ENCODE peak calls at places on chromosome 9, in seven cellular contexts. One of them, this sample, is unnamed.
A peak's percentile ranks its signal among the peaks of the same experiment; 100 is the strongest.

GRCh38 chr9:127723450-127723849 is 7.6 kb downstream of the TTC16 start:
- DNase-seq in MCF 10A: peak; percentile 75
- DNase-seq in gastrocnemius medialis: no peak
- DNase-seq in Calu3: no peak
- DNase-seq in mesothelial cell of epicardium: no peak
- DNase-seq in neural progenitor cell: no peak
- DNase-seq in fibroblast of pulmonary artery: peak; percentile 60
- DNase-seq in this sample: no peak

GRCh38 chr9:130860458-130861316 is 25.6 kb downstream of the ABL1 start:
- DNase-seq in MCF 10A: no peak
- DNase-seq in neural progenitor cell: peak; percentile 43
- DNase-seq in mesothelial cell of epicardium: no peak
- DNase-seq in fibroblast of pulmonary artery: peak; percentile 97
- DNase-seq in Calu3: no peak
- DNase-seq in gastrocnemius medialis: peak; percentile 74
- DNase-seq in this sample: peak; percentile 81

GRCh38 chr9:91034976-91035824 is 233.6 kb downstream of the SYK start:
- DNase-seq in gastrocnemius medialis: no peak
- DNase-seq in neural progenitor cell: no peak
- DNase-seq in mesothelial cell of epicardium: peak; percentile 25
- DNase-seq in fibroblast of pulmonary artery: no peak
- DNase-seq in Calu3: no peak
- DNase-seq in MCF 10A: no peak
- DNase-seq in this sample: no peak

GRCh38 chr9:91833096-91833877 is 116.7 kb downstream of the ROR2 start:
- DNase-seq in Calu3: no peak
- DNase-seq in fibroblast of pulmonary artery: no peak
- DNase-seq in gastrocnemius medialis: no peak
- DNase-seq in MCF 10A: no peak
- DNase-seq in mesothelial cell of epicardium: no peak
- DNase-seq in neural progenitor cell: no peak
- DNase-seq in this sample: no peak

GRCh38 chr9:4969130-4969529 is 15.9 kb upstream of the JAK2 start:
- DNase-seq in fibroblast of pulmonary artery: no peak
- DNase-seq in Calu3: no peak
- DNase-seq in mesothelial cell of epicardium: no peak
- DNase-seq in MCF 10A: no peak
- DNase-seq in gastrocnemius medialis: no peak
- DNase-seq in neural progenitor cell: no peak
- DNase-seq in this sample: no peak

GRCh38 chr9:93100265-93100636 is 4.2 kb downstream of the CARD19 start:
- DNase-seq in fibroblast of pulmonary artery: no peak
- DNase-seq in gastrocnemius medialis: no peak
- DNase-seq in Calu3: no peak
- DNase-seq in neural progenitor cell: no peak
- DNase-seq in mesothelial cell of epicardium: no peak
- DNase-seq in MCF 10A: no peak
- DNase-seq in this sample: no peak

GRCh38 chr9:92769276-92769675 is 4.6 kb upstream of the BICD2 start:
- DNase-seq in mesothelial cell of epicardium: no peak
- DNase-seq in neural progenitor cell: no peak
- DNase-seq in fibroblast of pulmonary artery: no peak
- DNase-seq in MCF 10A: no peak
- DNase-seq in gastrocnemius medialis: no peak
- DNase-seq in Calu3: no peak
- DNase-seq in this sample: no peak

GRCh38 chr9:131876486-131876885 is 136.6 kb upstream of the RAPGEF1 start:
- DNase-seq in mesothelial cell of epicardium: no peak
- DNase-seq in gastrocnemius medialis: no peak
- DNase-seq in fibroblast of pulmonary artery: no peak
- DNase-seq in Calu3: no peak
- DNase-seq in MCF 10A: no peak
- DNase-seq in neural progenitor cell: no peak
- DNase-seq in this sample: no peak

GRCh38 chr9:131400627-131401026 is 6.7 kb downstream of the PRRC2B start:
- DNase-seq in neural progenitor cell: no peak
- DNase-seq in gastrocnemius medialis: no peak
- DNase-seq in MCF 10A: no peak
- DNase-seq in mesothelial cell of epicardium: no peak
- DNase-seq in Calu3: no peak
- DNase-seq in fibroblast of pulmonary artery: no peak
- DNase-seq in this sample: no peak

GRCh38 chr9:135224286-135224871 is 136.9 kb downstream of the OLFM1 start:
- DNase-seq in gastrocnemius medialis: no peak
- DNase-seq in mesothelial cell of epicardium: no peak
- DNase-seq in fibroblast of pulmonary artery: no peak
- DNase-seq in Calu3: no peak
- DNase-seq in MCF 10A: peak; percentile 13
- DNase-seq in neural progenitor cell: no peak
- DNase-seq in this sample: no peak

GRCh38 chr9:74645007-74645639 is 148.0 kb downstream of the RORB start:
- DNase-seq in Calu3: peak; percentile 7
- DNase-seq in fibroblast of pulmonary artery: peak; percentile 21
- DNase-seq in gastrocnemius medialis: no peak
- DNase-seq in mesothelial cell of epicardium: no peak
- DNase-seq in MCF 10A: peak; percentile 33
- DNase-seq in neural progenitor cell: peak; percentile 69
- DNase-seq in this sample: peak; percentile 44

GRCh38 chr9:77839459-77840140 is 191.5 kb upstream of the GNA14 start:
- DNase-seq in gastrocnemius medialis: no peak
- DNase-seq in MCF 10A: peak; percentile 66
- DNase-seq in Calu3: no peak
- DNase-seq in mesothelial cell of epicardium: no peak
- DNase-seq in fibroblast of pulmonary artery: peak; percentile 78
- DNase-seq in neural progenitor cell: no peak
- DNase-seq in this sample: peak; percentile 38

GRCh38 chr9:83296123-83296522 is 233.2 kb upstream of the RASEF start:
- DNase-seq in neural progenitor cell: peak; percentile 5
- DNase-seq in gastrocnemius medialis: no peak
- DNase-seq in MCF 10A: peak; percentile 17
- DNase-seq in fibroblast of pulmonary artery: no peak
- DNase-seq in Calu3: no peak
- DNase-seq in mesothelial cell of epicardium: no peak
- DNase-seq in this sample: no peak

GRCh38 chr9:121288874-121289553 is 21.1 kb downstream of the GSN start:
- DNase-seq in neural progenitor cell: peak; percentile 78
- DNase-seq in MCF 10A: no peak
- DNase-seq in Calu3: peak; percentile 58
- DNase-seq in fibroblast of pulmonary artery: peak; percentile 88
- DNase-seq in mesothelial cell of epicardium: peak; percentile 71
- DNase-seq in gastrocnemius medialis: peak; percentile 34
- DNase-seq in this sample: peak; percentile 87

GRCh38 chr9:8514760-8515159 is 715.2 kb upstream of the DMAC1 start:
- DNase-seq in mesothelial cell of epicardium: no peak
- DNase-seq in MCF 10A: no peak
- DNase-seq in Calu3: no peak
- DNase-seq in fibroblast of pulmonary artery: no peak
- DNase-seq in gastrocnemius medialis: no peak
- DNase-seq in neural progenitor cell: peak; percentile 13
- DNase-seq in this sample: no peak

GRCh38 chr9:38622083-38622674 is 1.8 kb upstream of the ANKRD18A start:
- DNase-seq in mesothelial cell of epicardium: no peak
- DNase-seq in MCF 10A: peak; percentile 60
- DNase-seq in fibroblast of pulmonary artery: no peak
- DNase-seq in gastrocnemius medialis: no peak
- DNase-seq in Calu3: peak; percentile 20
- DNase-seq in neural progenitor cell: peak; percentile 57
- DNase-seq in this sample: peak; percentile 30

GRCh38 chr9:15250013-15250412 is 57.0 kb downstream of the TTC39B start:
- DNase-seq in fibroblast of pulmonary artery: peak; percentile 8
- DNase-seq in neural progenitor cell: peak; percentile 35
- DNase-seq in gastrocnemius medialis: no peak
- DNase-seq in Calu3: no peak
- DNase-seq in mesothelial cell of epicardium: no peak
- DNase-seq in MCF 10A: no peak
- DNase-seq in this sample: no peak

GRCh38 chr9:136799854-136800657 is 3.9 kb downstream of the CCDC183 start:
- DNase-seq in MCF 10A: peak; percentile 85
- DNase-seq in Calu3: peak; percentile 82
- DNase-seq in gastrocnemius medialis: peak; percentile 41
- DNase-seq in mesothelial cell of epicardium: peak; percentile 84
- DNase-seq in fibroblast of pulmonary artery: peak; percentile 50
- DNase-seq in neural progenitor cell: peak; percentile 97
- DNase-seq in this sample: peak; percentile 97

GRCh38 chr9:94865599-94866456 is 139.3 kb downstream of the AOPEP start:
- DNase-seq in mesothelial cell of epicardium: no peak
- DNase-seq in MCF 10A: no peak
- DNase-seq in neural progenitor cell: peak; percentile 63
- DNase-seq in fibroblast of pulmonary artery: no peak
- DNase-seq in gastrocnemius medialis: no peak
- DNase-seq in Calu3: no peak
- DNase-seq in this sample: peak; percentile 25

GRCh38 chr9:89564257-89564878 is 40.4 kb upstream of the GADD45G start:
- DNase-seq in MCF 10A: peak; percentile 18
- DNase-seq in mesothelial cell of epicardium: no peak
- DNase-seq in Calu3: peak; percentile 38
- DNase-seq in fibroblast of pulmonary artery: peak; percentile 12
- DNase-seq in neural progenitor cell: peak; percentile 65
- DNase-seq in gastrocnemius medialis: no peak
- DNase-seq in this sample: peak; percentile 29

GRCh38 chr9:107630141-107630540 is 140.6 kb upstream of the KLF4 start:
- DNase-seq in fibroblast of pulmonary artery: no peak
- DNase-seq in neural progenitor cell: no peak
- DNase-seq in mesothelial cell of epicardium: no peak
- DNase-seq in gastrocnemius medialis: no peak
- DNase-seq in Calu3: no peak
- DNase-seq in MCF 10A: no peak
- DNase-seq in this sample: no peak

GRCh38 chr9:136840140-136840876 is 2.0 kb upstream of the AJM1 start:
- DNase-seq in gastrocnemius medialis: no peak
- DNase-seq in mesothelial cell of epicardium: no peak
- DNase-seq in MCF 10A: no peak
- DNase-seq in fibroblast of pulmonary artery: no peak
- DNase-seq in neural progenitor cell: peak; percentile 51
- DNase-seq in Calu3: no peak
- DNase-seq in this sample: peak; percentile 48

GRCh38 chr9:96129698-96130097 is 172.3 kb downstream of the HSD17B3 start:
- DNase-seq in mesothelial cell of epicardium: no peak
- DNase-seq in fibroblast of pulmonary artery: no peak
- DNase-seq in MCF 10A: no peak
- DNase-seq in neural progenitor cell: peak; percentile 90
- DNase-seq in Calu3: no peak
- DNase-seq in gastrocnemius medialis: no peak
- DNase-seq in this sample: no peak

GRCh38 chr9:24614070-24614469 is 68.4 kb upstream of the IZUMO3 start:
- DNase-seq in neural progenitor cell: peak; percentile 57
- DNase-seq in mesothelial cell of epicardium: no peak
- DNase-seq in Calu3: no peak
- DNase-seq in fibroblast of pulmonary artery: peak; percentile 3
- DNase-seq in MCF 10A: peak; percentile 33
- DNase-seq in gastrocnemius medialis: no peak
- DNase-seq in this sample: peak; percentile 4

GRCh38 chr9:24616858-24617257 is 71.2 kb upstream of the IZUMO3 start:
- DNase-seq in MCF 10A: peak; percentile 3
- DNase-seq in fibroblast of pulmonary artery: no peak
- DNase-seq in neural progenitor cell: no peak
- DNase-seq in Calu3: no peak
- DNase-seq in gastrocnemius medialis: no peak
- DNase-seq in mesothelial cell of epicardium: no peak
- DNase-seq in this sample: no peak
- TF ChIP-seq CTCF in MCF 10A: no peak
- TF ChIP-seq CTCF in fibroblast of pulmonary artery: no peak
- TF ChIP-seq CTCF in neural progenitor cell: no peak
- TF ChIP-seq CTCF in Calu3: no peak
- TF ChIP-seq CTCF in gastrocnemius medialis: no peak
- TF ChIP-seq CTCF in mesothelial cell of epicardium: no peak
- TF ChIP-seq CTCF in this sample: no peak

DNA sequence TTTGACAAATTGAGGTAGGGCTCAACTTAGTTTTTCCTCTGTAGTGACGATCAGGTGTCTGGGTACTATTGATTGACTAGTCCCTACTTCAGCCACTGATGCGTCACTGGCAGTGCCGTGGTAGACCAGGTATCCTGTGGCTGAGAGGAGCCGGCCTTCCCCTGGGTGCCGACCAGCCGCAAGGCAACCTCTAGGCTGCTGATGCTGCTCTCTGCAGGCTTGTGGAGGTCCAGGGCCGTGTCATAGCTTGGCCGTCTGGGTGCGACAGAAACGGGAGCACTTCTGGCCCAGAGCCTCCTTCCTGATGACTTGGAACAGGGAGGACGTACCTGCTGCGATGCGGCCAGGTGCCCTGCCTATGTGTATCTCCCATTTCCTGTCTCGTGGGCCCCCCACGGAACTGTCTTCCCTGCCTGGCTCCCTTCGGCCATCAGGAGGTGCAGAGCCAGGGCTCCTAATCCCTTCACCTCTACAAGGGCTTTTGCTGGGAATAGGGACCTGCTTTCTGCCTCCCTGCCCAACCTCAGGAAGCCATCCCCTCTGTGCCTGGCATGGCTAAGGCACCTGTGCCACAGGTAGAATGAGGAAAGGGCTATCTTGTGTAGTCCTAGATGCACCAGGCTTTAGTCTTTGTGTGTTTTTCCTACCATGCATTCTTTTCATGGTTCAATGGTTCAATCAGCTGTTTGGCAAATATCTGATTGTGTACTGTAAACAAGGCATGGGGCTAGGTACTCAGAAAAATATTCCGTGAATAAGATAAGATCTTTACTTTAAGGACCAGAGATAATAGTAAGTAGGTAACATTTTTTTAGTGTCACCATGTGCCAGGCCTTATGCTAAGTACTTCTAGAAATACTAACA is 44.6 kb downstream of the MVB12B start:
- DNase-seq in neural progenitor cell: no peak
- DNase-seq in fibroblast of pulmonary artery: no peak
- DNase-seq in gastrocnemius medialis: no peak
- DNase-seq in Calu3: no peak
- DNase-seq in mesothelial cell of epicardium: no peak
- DNase-seq in MCF 10A: no peak
- DNase-seq in this sample: no peak
- TF ChIP-seq CTCF in neural progenitor cell: no peak
- TF ChIP-seq CTCF in fibroblast of pulmonary artery: no peak
- TF ChIP-seq CTCF in gastrocnemius medialis: no peak
- TF ChIP-seq CTCF in Calu3: no peak
- TF ChIP-seq CTCF in mesothelial cell of epicardium: no peak
- TF ChIP-seq CTCF in MCF 10A: no peak
- TF ChIP-seq CTCF in this sample: no peak

DNA sequence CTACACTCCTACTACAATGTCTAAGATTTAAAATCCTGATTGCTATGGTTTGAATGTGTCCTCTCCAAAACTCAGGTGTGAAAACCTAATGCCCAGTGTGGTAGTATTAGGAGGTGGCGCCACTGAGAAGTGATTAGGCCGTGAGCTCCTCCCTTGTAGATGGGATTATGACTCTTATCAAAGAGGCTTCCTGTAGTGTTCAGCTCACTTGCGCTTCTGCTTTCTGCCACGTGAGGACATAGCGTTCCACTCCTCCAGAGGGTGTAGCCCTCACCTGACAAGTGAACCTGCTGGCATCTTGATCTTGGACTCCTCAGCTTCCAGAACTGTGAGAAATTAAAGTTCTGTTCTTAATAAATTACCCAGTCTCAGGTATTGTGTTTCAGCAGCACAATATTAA is 33.0 kb upstream of the WHRN start:
- DNase-seq in MCF 10A: peak; percentile 34
- DNase-seq in neural progenitor cell: peak; percentile 45
- DNase-seq in mesothelial cell of epicardium: no peak
- DNase-seq in Calu3: peak; percentile 23
- DNase-seq in fibroblast of pulmonary artery: no peak
- DNase-seq in gastrocnemius medialis: no peak
- DNase-seq in this sample: peak; percentile 64
- TF ChIP-seq CTCF in MCF 10A: no peak
- TF ChIP-seq CTCF in neural progenitor cell: no peak
- TF ChIP-seq CTCF in mesothelial cell of epicardium: no peak
- TF ChIP-seq CTCF in Calu3: no peak
- TF ChIP-seq CTCF in fibroblast of pulmonary artery: no peak
- TF ChIP-seq CTCF in gastrocnemius medialis: no peak
- TF ChIP-seq CTCF in this sample: peak; percentile 21

GRCh38 chr9:73054091-73054490 is 97.6 kb upstream of the ANXA1 start:
- DNase-seq in Calu3: no peak
- DNase-seq in mesothelial cell of epicardium: no peak
- DNase-seq in fibroblast of pulmonary artery: no peak
- DNase-seq in neural progenitor cell: no peak
- DNase-seq in gastrocnemius medialis: no peak
- DNase-seq in MCF 10A: no peak
- DNase-seq in this sample: no peak
- TF ChIP-seq CTCF in Calu3: no peak
- TF ChIP-seq CTCF in mesothelial cell of epicardium: no peak
- TF ChIP-seq CTCF in fibroblast of pulmonary artery: no peak
- TF ChIP-seq CTCF in neural progenitor cell: no peak
- TF ChIP-seq CTCF in gastrocnemius medialis: no peak
- TF ChIP-seq CTCF in MCF 10A: no peak
- TF ChIP-seq CTCF in this sample: no peak

This sample was measured in hepatocyte.